ENCODE peak calls at places on chromosomes 13 and 19, in ten cellular contexts. K is kidney; G is fibroblast of mammary gland; W is adrenal gland; R is HCT116; V is CD8-positive, alpha-beta T cell; S is breast epithelium; Y is upper lobe of right lung; J is A549; Z is thoracic aorta. A is an unnamed sample.
A peak's percentile ranks its signal among the peaks of the same experiment; 100 is the strongest.

GRCh38 chr13:47632311-47632710 is 368.8 kb downstream of the SUCLA2 start:
- DNase-seq in W (no peak), G (no peak), V (no peak), J (no peak), S (no peak), Y (no peak), R (no peak), K (no peak), Z (no peak), A (no peak)

GRCh38 chr19:5023128-5023571 is 54.2 kb downstream of the KDM4B start:
- DNase-seq in G (no peak), W (peak; percentile 66), S (peak; percentile 75), R (no peak), K (no peak), V (no peak), Z (no peak), J (no peak), Y (no peak), A (peak; percentile 96)

GRCh38 chr19:1079566-1080111 is 12.7 kb downstream of the ARHGAP45 start:
- DNase-seq in G (no peak), S (no peak), V (peak; percentile 78), R (no peak), Z (no peak), K (peak; percentile 84), Y (peak; percentile 72), J (no peak), W (peak; percentile 22), A (no peak)

GRCh38 chr19:2171349-2172145 is 7.8 kb downstream of the DOT1L start:
- DNase-seq in Y (no peak), G (peak; percentile 47), R (no peak), W (no peak), J (no peak), S (no peak), Z (no peak), K (peak; percentile 85), V (peak; percentile 72), A (no peak)

GRCh38 chr19:48992571-48993174 is 436 bp downstream of the GYS1 start:
- DNase-seq in S (no peak), G (no peak), W (peak; percentile 55), K (no peak), J (no peak), V (no peak), Y (peak; percentile 78), Z (no peak), R (no peak), A (peak; percentile 48)

GRCh38 chr13:112181336-112182051 is 114.5 kb downstream of the SOX1 start:
- DNase-seq in G (no peak), J (no peak), V (peak; percentile 45), W (no peak), Z (no peak), S (no peak), Y (no peak), K (no peak), R (no peak), A (no peak)

GRCh38 chr13:43196171-43196611 is 172.8 kb downstream of the DNAJC15 start:
- DNase-seq in S (no peak), W (no peak), V (no peak), J (no peak), G (peak; percentile 44), Z (no peak), R (no peak), K (no peak), Y (no peak), A (no peak)

GRCh38 chr13:44407379-44407778 is 33.8 kb downstream of the SERP2 start:
- DNase-seq in R (no peak), G (no peak), Y (no peak), W (no peak), S (no peak), J (no peak), K (no peak), Z (no peak), V (no peak), A (no peak)

GRCh38 chr19:51693819-51694218 is 689 bp downstream of the SPACA6 start:
- DNase-seq in R (no peak), J (no peak), Y (no peak), G (no peak), Z (no peak), V (no peak), W (no peak), S (no peak), K (no peak), A (no peak)

GRCh38 chr19:15422311-15423075 is 3.7 kb upstream of the AKAP8L start:
- DNase-seq in R (no peak), V (no peak), Y (no peak), K (no peak), Z (no peak), J (no peak), S (no peak), G (no peak), W (no peak), A (no peak)

GRCh38 chr13:33728271-33729037 is 89.5 kb upstream of the RFC3 start:
- DNase-seq in K (peak; percentile 77), W (peak; percentile 55), R (no peak), Z (no peak), V (no peak), S (peak; percentile 44), J (peak; percentile 18), Y (no peak), G (peak; percentile 36), A (no peak)

GRCh38 chr13:46831588-46832194 is 34.7 kb upstream of the ESD start:
- DNase-seq in J (peak; percentile 40), K (no peak), W (peak; percentile 40), Z (no peak), V (no peak), S (no peak), R (peak; percentile 51), Y (no peak), G (peak; percentile 71), A (peak; percentile 33)

GRCh38 chr19:10109528-10109927 is 2.0 kb upstream of the P2RY11 start:
- DNase-seq in G (no peak), W (no peak), S (no peak), Y (no peak), J (no peak), Z (no peak), K (no peak), V (no peak), R (no peak), A (no peak)

GRCh38 chr19:39518975-39519374 is 4.0 kb downstream of the SELENOV start:
- DNase-seq in Z (no peak), S (no peak), J (no peak), V (no peak), K (no peak), G (no peak), R (no peak), W (no peak), Y (no peak), A (no peak)
- H3K4me3 ChIP-seq in Z (no peak overlapping the region), S (no peak overlapping the region), J (no peak overlapping the region), V (no peak overlapping the region), K (no peak overlapping the region), G (no peak overlapping the region), R (no peak overlapping the region), W (no peak overlapping the region), Y (no peak overlapping the region), A (no peak overlapping the region)

GRCh38 chr13:110616103-110617101 is 1.1 kb downstream of the NAXD start:
- DNase-seq in Z (peak; percentile 30), R (peak; percentile 27), V (peak; percentile 56), S (peak; percentile 57), G (peak; percentile 86), Y (no peak), J (peak; percentile 36), W (peak; percentile 50), K (peak; percentile 81), A (peak; percentile 51)
- TF ChIP-seq CTCF in Z (no peak), R (no peak), V (no peak), S (no peak), G (no peak), Y (no peak), J (peak; percentile 7), W (no peak), K (no peak), A (no peak)

GRCh38 chr13:51803018-51803417 is 945 bp downstream of the DHRS12 start:
- DNase-seq in Z (no peak), Y (no peak), G (no peak), K (no peak), R (no peak), W (no peak), V (no peak), S (no peak), J (no peak), A (peak; percentile 33)

GRCh38 chr13:51803422-51804294 is at the start of gene DHRS12:
- DNase-seq in Y (peak; percentile 96), G (peak; percentile 70), R (peak; percentile 43), W (peak; percentile 91), Z (peak; percentile 64), V (peak; percentile 90), S (peak; percentile 91), K (peak; percentile 97), J (peak; percentile 82), A (peak; percentile 92)

GRCh38 chr13:51804295-51805172 is 571 bp upstream of the DHRS12 start:
- DNase-seq in W (peak; percentile 45), R (no peak), Y (no peak), K (no peak), G (no peak), V (peak; percentile 72), Z (no peak), J (no peak), S (peak; percentile 50), A (peak; percentile 34)

GRCh38 chr13:51801631-51802099 is 2.3 kb downstream of the DHRS12 start:
- DNase-seq in V (no peak), J (peak; percentile 61), K (peak; percentile 88), R (no peak), Y (peak; percentile 90), G (no peak), W (peak; percentile 75), Z (peak; percentile 32), S (peak; percentile 78), A (peak; percentile 91)

DNA sequence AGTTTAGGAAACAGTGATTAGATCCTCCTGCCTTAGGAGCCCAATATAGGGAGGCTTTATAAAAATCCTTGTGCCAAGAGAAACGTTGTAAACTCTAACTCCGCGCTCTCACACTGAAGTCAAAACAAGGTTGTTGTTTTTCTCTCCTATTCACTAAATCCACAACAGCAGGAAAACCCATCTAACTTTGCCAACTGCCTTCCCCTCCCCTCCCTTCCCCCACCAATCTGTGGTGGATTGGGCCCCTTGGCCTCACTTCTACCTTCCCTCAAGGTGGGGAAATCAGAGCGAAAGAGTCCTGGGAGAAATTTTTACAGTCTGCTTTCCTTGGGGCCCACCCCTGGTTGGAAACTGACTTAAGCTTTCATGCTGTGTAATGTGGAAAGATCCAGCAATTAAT is 1.4 kb downstream of the DHRS12 start:
- DNase-seq in K (no peak), S (no peak), G (no peak), V (no peak), R (no peak), Z (no peak), Y (no peak), J (no peak), W (no peak), A (peak; percentile 35)
- H3K4me3 ChIP-seq in K (no peak overlapping the region), S (peak overlapping the region; percentile 90), G (no peak overlapping the region), V (peak overlapping the region; percentile 79), R (peak overlapping the region; percentile 12), Z (peak overlapping the region; percentile 83), Y (peak overlapping the region; percentile 57), J (peak overlapping the region; percentile 91), W (no peak overlapping the region), A (no peak overlapping the region)

DNA sequence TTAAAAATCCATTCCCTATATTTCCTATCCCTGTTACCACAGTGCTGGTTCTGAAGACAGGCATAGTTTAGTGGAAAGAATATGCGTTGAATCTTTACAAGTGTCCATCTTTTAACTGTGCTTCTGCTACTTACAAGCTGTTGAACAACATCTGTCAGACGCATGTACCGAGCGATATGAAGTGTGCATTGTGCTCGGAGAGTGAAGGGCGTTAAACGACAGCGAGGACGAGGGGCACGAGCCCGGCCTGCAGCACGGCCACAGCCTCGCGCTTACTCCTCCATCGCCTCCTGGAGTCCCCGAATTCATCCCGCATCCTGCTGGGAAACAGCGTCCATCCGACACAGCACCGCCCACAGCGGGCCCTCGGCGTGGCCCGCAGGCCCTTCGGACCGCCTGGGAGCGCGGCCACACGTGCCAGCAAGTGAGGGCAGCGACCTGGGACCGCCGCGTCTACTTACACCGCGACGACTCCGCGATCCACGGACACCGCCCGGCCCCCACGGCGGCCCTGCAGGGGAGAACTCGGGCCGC is 512 bp downstream of the PCID2 start:
- DNase-seq in V (no peak), G (peak; percentile 57), W (no peak), K (no peak), Y (peak; percentile 81), Z (no peak), J (peak; percentile 28), S (no peak), R (no peak), A (peak; percentile 45)
- TF ChIP-seq CTCF in V (no peak), G (no peak), W (no peak), K (no peak), Y (no peak), Z (no peak), J (no peak), S (no peak), R (no peak), A (no peak)

A was measured in thyroid gland.